ENCODE peak calls at places on chromosomes 11 and 22, in seven cellular contexts. X is kidney glomerular epithelial cell; J is activated naive CD4-positive, alpha-beta T cell; U is A172; W is HCEC 1CT; V is stimulated activated CD8-positive, alpha-beta memory T cell treated with anti-CD3 and anti-CD28 coated beads, Interleukin-7, amount 100 ng/mL, for 1 hour; K is body of pancreas. D is an unnamed sample.
A peak's percentile ranks its signal among the peaks of the same experiment; 100 is the strongest.

GRCh38 chr11:44658451-44658850 is 68.3 kb upstream of the TSPAN18 start:
- DNase-seq in V (no peak), X (no peak), U (no peak), J (no peak), K (no peak), W (no peak), D (no peak)

GRCh38 chr11:69711824-69712801 is 8.3 kb upstream of the FGF19 start:
- DNase-seq in W (no peak), U (no peak), V (no peak), K (no peak), J (peak; percentile 7), X (no peak), D (no peak)

GRCh38 chr11:122897606-122898210 is 15.1 kb downstream of the JHY start:
- DNase-seq in K (no peak), V (no peak), U (peak; percentile 29), X (no peak), W (peak; percentile 81), J (no peak), D (no peak)

GRCh38 chr22:45105281-45105700 is 58.4 kb upstream of the NUP50 start:
- DNase-seq in U (peak; percentile 46), W (peak; percentile 97), J (no peak), K (no peak), X (no peak), V (no peak), D (peak; percentile 98)

GRCh38 chr22:43666511-43666910 is 145.6 kb downstream of the EFCAB6 start:
- DNase-seq in J (no peak), X (no peak), K (no peak), U (no peak), V (no peak), W (no peak), D (no peak)

GRCh38 chr11:416757-417621 is 2.2 kb upstream of the SIGIRR start:
- DNase-seq in X (no peak), U (no peak), W (peak; percentile 15), K (peak; percentile 87), J (no peak), V (no peak), D (no peak)

GRCh38 chr11:75673977-75674582 is 5.2 kb upstream of the MAP6 start:
- DNase-seq in V (no peak), U (peak; percentile 88), K (no peak), X (no peak), J (no peak), W (peak; percentile 3), D (peak; percentile 39)

GRCh38 chr22:50700387-50701075 is 27.9 kb downstream of the SHANK3 start:
- DNase-seq in X (no peak), W (no peak), U (no peak), J (no peak), V (no peak), K (peak; percentile 4), D (no peak)

GRCh38 chr11:57109331-57109730 is 72.4 kb upstream of the LRRC55 start:
- DNase-seq in V (no peak), X (no peak), K (no peak), J (no peak), W (no peak), U (no peak), D (no peak)

GRCh38 chr11:64069401-64070300 is 33.9 kb downstream of the FLRT1 start:
- DNase-seq in U (no peak), W (no peak), X (no peak), K (no peak), J (no peak), V (no peak), D (no peak)

GRCh38 chr22:38718414-38718813 is 12.7 kb downstream of the GTPBP1 start:
- DNase-seq in U (peak; percentile 83), K (peak; percentile 80), V (no peak), J (no peak), X (peak; percentile 89), W (peak; percentile 76), D (no peak)

GRCh38 chr11:125950178-125950490 is 4.3 kb downstream of the VSIG10L2 start:
- DNase-seq in J (no peak), K (no peak), U (no peak), X (no peak), V (no peak), W (no peak), D (no peak)

GRCh38 chr11:113977701-113978100 is 2.8 kb downstream of the HTR3A start:
- DNase-seq in W (no peak), U (no peak), K (no peak), J (no peak), V (no peak), X (no peak), D (no peak)

GRCh38 chr11:88384004-88384677 is 46.6 kb upstream of the CTSC start:
- DNase-seq in K (no peak), W (peak; percentile 51), X (peak; percentile 99), U (peak; percentile 25), V (no peak), J (no peak), D (no peak)

GRCh38 chr11:118612378-118612777 is 5.0 kb downstream of the PHLDB1 start:
- DNase-seq in V (no peak), W (no peak), U (peak; percentile 32), J (no peak), X (no peak), K (no peak), D (no peak)

GRCh38 chr22:44336962-44337657 is 24.4 kb upstream of the SHISAL1 start:
- DNase-seq in U (no peak), X (no peak), J (no peak), K (no peak), V (no peak), W (no peak), D (no peak)

GRCh38 chr11:8408151-8408930 is 144.7 kb upstream of the LMO1 start:
- DNase-seq in U (peak; percentile 21), K (no peak), W (no peak), X (no peak), J (no peak), V (no peak), D (no peak)

GRCh38 chr11:995752-996420 is 40.6 kb downstream of the MUC6 start:
- DNase-seq in U (no peak), K (peak; percentile 77), W (no peak), X (peak; percentile 94), J (no peak), V (no peak), D (no peak)

GRCh38 chr11:104705475-104706195 is 192.6 kb downstream of the CASP12 start:
- DNase-seq in W (peak; percentile 44), V (peak; percentile 39), U (peak; percentile 35), K (peak; percentile 7), J (peak; percentile 34), X (no peak), D (peak; percentile 2)

GRCh38 chr22:40196628-40197027 is 18.9 kb downstream of the TNRC6B start:
- DNase-seq in X (peak; percentile 90), J (no peak), K (no peak), W (peak; percentile 93), U (peak; percentile 69), V (no peak), D (peak; percentile 58)

GRCh38 chr11:77130763-77131513 is 2.9 kb downstream of the MYO7A start:
- DNase-seq in U (peak; percentile 50), X (no peak), V (no peak), J (no peak), K (peak; percentile 68), W (no peak), D (no peak)

GRCh38 chr22:21961886-21962654 is 9.4 kb upstream of the PPM1F start:
- DNase-seq in V (no peak), U (peak; percentile 62), K (no peak), J (no peak), W (peak; percentile 16), X (no peak), D (no peak)

GRCh38 chr11:31817054-31817620 is 6.0 kb upstream of the PAX6 start:
- DNase-seq in X (no peak), K (no peak), W (no peak), J (no peak), V (no peak), U (peak; percentile 5), D (no peak)

GRCh38 chr11:114479331-114479730 is 40.1 kb downstream of the REXO2 start:
- DNase-seq in X (no peak), U (peak; percentile 2), K (no peak), W (no peak), J (no peak), V (no peak), D (no peak)

D was measured in epithelial cell of prostate.